ENCODE peak calls at places on chromosomes 5 and 9, in four cellular contexts. J, Y, T and X are unnamed samples.

GRCh38 chr9:22114956-22115355 is 105.9 kb upstream of the CDKN2B start:
- DNase-seq in J (no peak), Y (no peak), T (no peak), X (no peak)

GRCh38 chr9:105994970-105995369 is 300.6 kb downstream of the TMEM38B start:
- DNase-seq in J (no peak), Y (no peak), T (no peak), X (no peak)

GRCh38 chr9:88534456-88535225 is at the start of gene NXNL2:
- DNase-seq in J (peak), Y (peak), T (no peak), X (peak)

GRCh38 chr5:163475416-163475815 is 15.0 kb downstream of the HMMR start:
- DNase-seq in J (no peak), Y (no peak), T (no peak), X (no peak)

GRCh38 chr5:3129252-3129651 is 377.8 kb upstream of the IRX2 start:
- DNase-seq in J (no peak), Y (no peak), T (no peak), X (no peak)

GRCh38 chr9:134637241-134637640 is 4.4 kb upstream of the COL5A1 start:
- DNase-seq in J (no peak), Y (peak), T (no peak), X (no peak)

GRCh38 chr9:116900543-116900942 is 213.4 kb downstream of the TRIM32 start:
- DNase-seq in J (no peak), Y (no peak), T (no peak), X (no peak)

GRCh38 chr9:69168709-69169217 is 5.3 kb upstream of the TJP2 start:
- DNase-seq in J (no peak), Y (peak), T (no peak), X (peak)

GRCh38 chr5:149623473-149623872 is 42.2 kb downstream of the ARHGEF37 start:
- DNase-seq in J (no peak), Y (no peak), T (no peak), X (no peak)

GRCh38 chr5:138603521-138603920 is 28.3 kb upstream of the HSPA9 start:
- DNase-seq in J (no peak), Y (no peak), T (no peak), X (peak)

GRCh38 chr5:160463775-160464465 is 42.3 kb downstream of the PTTG1 start:
- DNase-seq in J (no peak), Y (no peak), T (no peak), X (peak)

GRCh38 chr5:30436718-30437117 is 756.8 kb upstream of the CDH6 start:
- DNase-seq in J (no peak), Y (no peak), T (no peak), X (no peak)

GRCh38 chr9:7554699-7555098 is 244.9 kb downstream of the DMAC1 start:
- DNase-seq in J (no peak), Y (no peak), T (no peak), X (no peak)

DNA sequence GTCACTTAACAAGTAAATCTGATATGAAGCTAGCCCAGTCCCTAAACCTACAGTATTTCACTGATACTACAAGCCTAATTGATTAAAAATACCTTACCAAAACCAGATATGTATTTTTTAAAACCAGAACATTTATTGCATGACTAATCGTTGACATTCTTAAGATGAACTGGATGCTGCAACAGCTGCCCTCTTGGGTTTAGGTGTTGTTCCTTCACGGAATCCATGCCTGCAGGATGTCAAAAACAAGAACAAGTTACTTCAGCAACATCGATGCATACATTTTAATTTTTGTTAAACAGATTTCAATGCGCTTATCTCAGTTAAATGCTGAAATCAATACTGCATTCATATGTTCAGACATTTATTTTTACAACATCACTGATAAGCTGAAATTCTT is 2.7 kb downstream of the RPL37 start:
- DNase-seq in J (no peak), Y (no peak), T (no peak), X (no peak)
- H3K4me3 ChIP-seq in J (no peak), Y (no peak), T (no peak), X (peak)

GRCh38 chr9:121884057-121884512 is 209.0 kb downstream of the TTLL11 start:
- DNase-seq in J (no peak), Y (no peak), T (no peak), X (no peak)

GRCh38 chr9:121880343-121880742 is 212.8 kb downstream of the TTLL11 start:
- DNase-seq in J (no peak), Y (no peak), T (no peak), X (no peak)

GRCh38 chr9:121881920-121882500 is 211.1 kb downstream of the TTLL11 start:
- DNase-seq in J (no peak), Y (no peak), T (no peak), X (no peak)

GRCh38 chr9:121885345-121885901 is 207.7 kb downstream of the TTLL11 start:
- DNase-seq in J (no peak), Y (no peak), T (no peak), X (no peak)

DNA sequence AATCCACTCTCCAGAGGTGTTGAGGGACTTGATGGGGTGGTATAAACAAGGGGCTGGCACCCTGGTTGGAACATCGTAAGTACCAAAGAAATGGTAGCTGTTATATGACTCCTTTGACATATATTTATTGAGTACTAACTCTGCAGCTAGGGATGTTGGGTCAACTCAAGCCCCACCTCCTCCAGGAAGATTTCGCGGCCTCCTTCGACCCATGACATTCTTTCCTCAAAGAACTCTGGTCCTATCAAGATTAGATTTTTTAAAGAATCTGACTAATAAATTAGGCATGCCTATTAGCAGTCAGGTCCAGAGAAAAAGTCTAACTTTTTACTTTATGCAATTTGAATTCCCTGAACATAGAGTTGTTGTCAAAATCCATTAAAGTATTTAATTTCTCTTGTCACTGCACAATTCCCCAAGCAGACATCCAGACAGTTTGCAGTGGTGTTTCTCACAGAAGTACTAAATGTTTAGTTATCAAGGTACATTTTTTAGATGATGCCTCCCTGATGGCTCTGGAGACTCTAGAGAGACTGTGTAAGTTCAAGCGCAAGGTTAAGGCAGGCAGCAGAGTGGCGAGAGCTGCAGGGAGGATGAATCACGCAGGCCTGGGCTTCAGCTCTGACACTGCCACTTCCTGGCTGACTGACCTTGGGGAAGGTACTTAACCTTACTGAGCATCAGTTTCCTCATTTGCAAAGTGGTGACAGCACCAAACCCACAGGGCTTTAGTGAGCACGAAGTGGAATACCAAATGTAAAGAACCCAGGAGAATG is 209.6 kb downstream of the TTLL11 start:
- DNase-seq in J (no peak), Y (no peak), T (no peak), X (no peak)
- H3K4me3 ChIP-seq in J (no peak), Y (no peak), T (no peak), X (no peak)

GRCh38 chr9:14097215-14097614 is 216.7 kb downstream of the NFIB start:
- DNase-seq in J (no peak), Y (no peak), T (no peak), X (peak)
- H3K4me3 ChIP-seq in J (peak), Y (no peak), T (no peak), X (peak)

GRCh38 chr5:96817496-96817895 is 9.8 kb upstream of the ERAP1 start:
- DNase-seq in J (no peak), Y (no peak), T (no peak), X (no peak)

GRCh38 chr5:96816991-96817390 is 9.2 kb upstream of the ERAP1 start:
- DNase-seq in J (no peak), Y (no peak), T (no peak), X (no peak)

GRCh38 chr5:96812851-96813250 is 5.1 kb upstream of the ERAP1 start:
- DNase-seq in J (no peak), Y (no peak), T (no peak), X (no peak)

GRCh38 chr5:96819806-96820205 is 12.1 kb upstream of the ERAP1 start:
- DNase-seq in J (no peak), Y (no peak), T (no peak), X (no peak)

DNA sequence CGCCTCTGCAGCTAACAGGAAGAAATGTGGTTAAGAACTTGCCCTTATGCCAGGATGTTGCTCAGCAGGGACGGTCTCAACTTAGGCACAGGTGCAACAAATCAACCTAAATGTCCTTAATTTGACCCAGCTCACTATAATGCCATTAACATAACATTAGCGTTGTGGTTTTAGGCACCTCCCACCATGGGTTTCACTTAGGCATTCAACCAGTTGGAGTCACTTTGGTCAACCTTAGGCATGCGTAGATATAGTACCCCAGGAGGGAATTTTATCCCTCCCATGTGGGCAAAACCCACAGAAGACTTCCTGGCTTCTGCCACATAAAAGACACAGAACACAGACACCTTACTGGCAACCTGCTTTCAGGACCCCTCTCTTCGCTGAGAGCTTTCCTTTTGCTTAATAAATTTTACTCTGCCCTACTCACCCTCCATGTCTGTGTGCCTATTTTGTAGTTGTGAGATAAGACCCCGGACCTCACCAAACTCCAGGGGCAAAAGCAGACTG is 8.7 kb upstream of the ERAP1 start:
- DNase-seq in J (no peak), Y (no peak), T (peak), X (no peak)
- H3K4me3 ChIP-seq in J (peak), Y (no peak), T (peak), X (no peak)

GRCh38 chr5:126614189-126614588 is 13.4 kb downstream of the PHAX start:
- DNase-seq in J (no peak), Y (no peak), T (no peak), X (no peak)
- H3K4me3 ChIP-seq in J (no peak), Y (no peak), T (no peak), X (no peak)

DNA sequence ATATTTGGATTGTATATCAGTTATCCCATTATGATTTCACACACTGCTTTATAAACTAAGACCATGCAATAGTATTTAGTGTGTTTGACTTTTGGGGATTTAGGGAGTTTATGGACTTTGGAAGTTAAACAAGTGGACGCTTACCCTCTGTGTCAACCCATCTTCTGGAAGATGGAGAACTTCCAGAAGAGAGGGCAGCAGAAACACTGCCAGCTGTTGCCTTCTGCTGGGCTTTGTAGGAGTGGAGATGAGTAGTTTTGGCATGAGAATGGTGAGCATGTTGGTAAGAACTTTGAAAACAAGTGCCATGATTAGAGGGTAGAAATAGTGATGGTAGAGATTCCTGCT is 2.2 kb downstream of the DNAJC25 start:
- DNase-seq in J (no peak), Y (no peak), T (no peak), X (no peak)
- H3K4me3 ChIP-seq in J (no peak), Y (no peak), T (no peak), X (no peak)

DNA sequence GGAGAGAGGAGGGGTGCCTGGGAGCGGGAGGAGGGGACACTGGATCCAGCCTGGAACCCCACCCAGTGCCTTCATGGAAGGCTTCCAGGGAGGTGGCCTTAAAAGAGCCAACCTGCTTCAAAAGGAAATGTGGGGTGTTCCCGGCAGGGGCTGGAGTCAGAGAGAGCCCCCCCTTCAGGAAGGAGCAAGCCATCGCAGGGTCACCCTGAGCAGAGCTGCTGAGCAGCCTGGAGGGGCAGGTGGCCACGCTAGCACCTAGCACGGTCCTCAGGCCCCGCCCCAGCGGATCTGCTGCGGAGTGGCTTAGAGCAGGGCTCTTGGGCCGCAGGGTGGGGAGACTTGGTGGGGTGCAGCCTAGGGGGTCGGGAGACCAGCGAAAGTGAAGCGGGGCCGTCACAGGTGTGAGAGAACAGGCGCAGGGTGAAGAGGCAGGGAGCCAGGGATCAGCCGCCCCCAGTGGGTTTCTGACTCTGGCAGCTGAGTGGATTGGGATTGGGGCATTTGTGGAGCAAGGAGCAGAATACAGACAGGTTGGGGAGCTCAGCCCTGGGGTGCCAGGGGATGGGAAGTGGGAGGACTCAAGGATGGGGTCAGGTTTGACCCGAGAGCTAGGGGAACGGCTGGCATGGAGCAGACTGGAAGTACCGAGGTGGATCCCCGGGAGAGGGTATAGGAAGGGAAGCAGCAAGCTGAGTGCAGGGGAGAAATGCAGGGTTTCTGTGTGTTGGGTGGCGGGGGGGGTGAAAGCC is 1.5 kb downstream of the LCN2 start:
- DNase-seq in J (no peak), Y (peak), T (no peak), X (no peak)
- H3K4me3 ChIP-seq in J (no peak), Y (no peak), T (no peak), X (no peak)

GRCh38 chr5:158484968-158485367 is 614.7 kb downstream of the EBF1 start:
- DNase-seq in J (no peak), Y (no peak), T (no peak), X (no peak)
- H3K4me3 ChIP-seq in J (no peak), Y (no peak), T (no peak), X (no peak)

GRCh38 chr5:133846478-133847226 is 121.8 kb downstream of the C5orf15 start:
- DNase-seq in J (no peak), Y (no peak), T (no peak), X (no peak)
- H3K4me3 ChIP-seq in J (no peak), Y (no peak), T (no peak), X (no peak)